ENCODE peak calls at places on chromosomes 16 and 17, in nine cellular contexts. X is kidney epithelial cell; P is AG20443; A is choroid plexus epithelial cell; K is EL; V is GM20000; D is CD4-positive, alpha-beta T cell; Z is stimulated activated CD4-positive, alpha-beta T cell treated with anti-CD3 and anti-CD28 coated beads, Interleukin-1b, Interleukin-23, amount 100 ng/mL, for 1 hour; M is fibroblast of mammary gland. L is an unnamed sample.
A peak's percentile ranks its signal among the peaks of the same experiment; 100 is the strongest.

GRCh38 chr16:52383071-52383470 is 163.9 kb downstream of the TOX3 start:
- DNase-seq in X (no peak), P (no peak), A (no peak), K (no peak), V (no peak), D (no peak), Z (no peak), M (no peak), L (no peak)

GRCh38 chr17:12288007-12288406 is 267.3 kb downstream of the MAP2K4 start:
- DNase-seq in X (no peak), P (no peak), A (no peak), K (no peak), V (no peak), D (no peak), Z (no peak), M (no peak), L (peak; percentile 9)

GRCh38 chr17:9020096-9020823 is 1.1 kb upstream of the NTN1 start:
- DNase-seq in X (no peak), P (no peak), A (no peak), K (no peak), V (peak; percentile 43), D (no peak), Z (no peak), M (no peak), L (no peak)

GRCh38 chr16:47109361-47109760 is 34.4 kb downstream of the NETO2 start:
- DNase-seq in X (no peak), P (no peak), A (no peak), K (no peak), V (no peak), D (no peak), Z (no peak), M (no peak), L (no peak)

GRCh38 chr16:4601317-4602186 is 13.1 kb downstream of the UBALD1 start:
- DNase-seq in X (no peak), P (peak; percentile 43), A (no peak), K (no peak), V (no peak), D (no peak), Z (no peak), M (no peak), L (no peak)

GRCh38 chr16:54193656-54194007 is 93.0 kb downstream of the IRX3 start:
- DNase-seq in X (no peak), P (peak; percentile 92), A (peak; percentile 81), K (peak; percentile 75), V (peak; percentile 80), D (peak; percentile 5), Z (no peak), M (peak; percentile 62), L (peak; percentile 68)

GRCh38 chr16:27318399-27319256 is 4.9 kb downstream of the IL4R start:
- DNase-seq in X (no peak), P (no peak), A (peak; percentile 94), K (no peak), V (peak; percentile 64), D (peak; percentile 54), Z (no peak), M (no peak), L (peak; percentile 83)

GRCh38 chr17:82740906-82741759 is 5.7 kb downstream of the FN3K start:
- DNase-seq in X (no peak), P (no peak), A (no peak), K (no peak), V (no peak), D (no peak), Z (no peak), M (peak; percentile 29), L (peak; percentile 36)

GRCh38 chr17:9982159-9982558 is 77.1 kb upstream of the RCVRN start:
- DNase-seq in X (no peak), P (no peak), A (peak; percentile 13), K (no peak), V (no peak), D (no peak), Z (no peak), M (no peak), L (no peak)